ENCODE peak calls at places on chromosomes 13 and 19, in ten cellular contexts. T, Y, S, Z, A, N, R, D, K and I are unnamed samples.

GRCh38 chr13:91804724-91805123 is 406.3 kb downstream of the GPC5 start:
- DNase-seq in T (no peak), Y (no peak), S (no peak), Z (no peak), A (no peak), N (no peak), R (no peak), D (no peak), K (no peak), I (no peak)

GRCh38 chr13:94481966-94482365 is 2.5 kb upstream of the DCT start:
- DNase-seq in T (no peak), Y (no peak), S (no peak), Z (no peak), A (no peak), N (no peak), R (no peak), D (peak; percentile 73), K (peak; percentile 55), I (no peak)

GRCh38 chr13:109785892-109786450 is 412 bp downstream of the IRS2 start:
- DNase-seq in T (no peak), Y (no peak), S (no peak), Z (no peak), A (peak; percentile 35), N (peak; percentile 33), R (no peak), D (peak; percentile 80), K (no peak), I (no peak)

GRCh38 chr13:25659091-25659502 is 287.3 kb downstream of the ATP8A2 start:
- DNase-seq in T (no peak), Y (no peak), S (no peak), Z (no peak), A (no peak), N (no peak), R (no peak), D (no peak), K (no peak), I (no peak)

GRCh38 chr13:77692746-77693448 is 4.6 kb upstream of the SLAIN1 start:
- DNase-seq in T (no peak), Y (no peak), S (no peak), Z (no peak), A (no peak), N (no peak), R (no peak), D (no peak), K (no peak), I (no peak)

GRCh38 chr13:30998548-30999140 is 66.2 kb downstream of the TEX26 start:
- DNase-seq in T (no peak), Y (no peak), S (no peak), Z (no peak), A (no peak), N (no peak), R (no peak), D (no peak), K (no peak), I (no peak)

GRCh38 chr19:14473073-14473790 is 1.9 kb downstream of the PTGER1 start:
- DNase-seq in T (no peak), Y (peak; percentile 50), S (no peak), Z (no peak), A (peak; percentile 71), N (no peak), R (no peak), D (peak; percentile 33), K (no peak), I (no peak)

GRCh38 chr13:112959206-112959605 is 9.8 kb upstream of the MCF2L start:
- DNase-seq in T (peak; percentile 51), Y (no peak), S (no peak), Z (no peak), A (no peak), N (no peak), R (no peak), D (no peak), K (no peak), I (no peak)

GRCh38 chr19:495047-495439 is 1.2 kb upstream of the MADCAM1 start:
- DNase-seq in T (peak; percentile 57), Y (no peak), S (no peak), Z (no peak), A (no peak), N (peak; percentile 2), R (no peak), D (no peak), K (no peak), I (no peak)

GRCh38 chr13:26538363-26539317 is 18.8 kb upstream of the WASF3 start:
- DNase-seq in T (no peak), Y (no peak), S (no peak), Z (no peak), A (no peak), N (no peak), R (no peak), D (no peak), K (no peak), I (no peak)

GRCh38 chr19:7986321-7987083 is 18.9 kb downstream of the ELAVL1 start:
- DNase-seq in T (no peak), Y (no peak), S (no peak), Z (no peak), A (no peak), N (no peak), R (no peak), D (peak; percentile 63), K (peak; percentile 83), I (no peak)

GRCh38 chr19:40502647-40503046 is 35.8 kb downstream of the SPTBN4 start:
- DNase-seq in T (no peak), Y (peak; percentile 52), S (no peak), Z (no peak), A (peak; percentile 59), N (no peak), R (no peak), D (no peak), K (peak; percentile 14), I (no peak)

GRCh38 chr13:41722684-41723083 is 238.2 kb downstream of the VWA8 start:
- DNase-seq in T (no peak), Y (no peak), S (no peak), Z (no peak), A (no peak), N (no peak), R (no peak), D (no peak), K (no peak), I (no peak)

GRCh38 chr19:19750131-19750841 is 17.4 kb upstream of the ZNF14 start:
- DNase-seq in T (no peak), Y (no peak), S (no peak), Z (no peak), A (peak; percentile 7), N (no peak), R (peak; percentile 13), D (no peak), K (no peak), I (no peak)

GRCh38 chr19:17394891-17395415 is 957 bp upstream of the CCDC194 start:
- DNase-seq in T (peak; percentile 82), Y (peak; percentile 72), S (peak; percentile 79), Z (no peak), A (peak; percentile 79), N (peak; percentile 66), R (no peak), D (peak; percentile 88), K (peak; percentile 60), I (no peak)

GRCh38 chr19:58409010-58409790 is 751 bp downstream of the ZNF584 start:
- DNase-seq in T (peak; percentile 67), Y (peak; percentile 53), S (no peak), Z (no peak), A (peak; percentile 30), N (peak; percentile 33), R (no peak), D (peak; percentile 40), K (peak; percentile 47), I (no peak)

GRCh38 chr13:42750858-42751257 is 30.5 kb upstream of the FAM216B start:
- DNase-seq in T (no peak), Y (no peak), S (no peak), Z (no peak), A (no peak), N (no peak), R (no peak), D (no peak), K (no peak), I (no peak)

GRCh38 chr13:19860884-19861655 is 2.4 kb downstream of the ZMYM5 start:
- DNase-seq in T (no peak), Y (no peak), S (no peak), Z (no peak), A (no peak), N (no peak), R (no peak), D (no peak), K (peak; percentile 74), I (no peak)